ENCODE peak calls at places on chromosomes 16 and 17, in four cellular contexts. C, H, I and F are unnamed samples.
A peak's percentile ranks its signal among the peaks of the same experiment; 100 is the strongest.

GRCh38 chr16:1559446-1559975 is 26.0 kb downstream of the TMEM204 start:
- DNase-seq in I (no peak), C (no peak), H (no peak), F (no peak)

GRCh38 chr17:8124350-8125195 is 667 bp upstream of the HES7 start:
- DNase-seq in I (no peak), C (no peak), H (no peak), F (no peak)

GRCh38 chr17:74478369-74479100 is 12.1 kb downstream of the CD300A start:
- DNase-seq in I (no peak), C (no peak), H (no peak), F (no peak)

GRCh38 chr16:8631818-8632217 is 10.3 kb downstream of the METTL22 start:
- DNase-seq in C (no peak), I (no peak), H (no peak), F (no peak)

GRCh38 chr17:42387663-42388380 is 420 bp downstream of the STAT3 start:
- DNase-seq in I (peak; percentile 22), C (no peak), H (no peak), F (no peak)

GRCh38 chr17:17921192-17922082 is 50.8 kb downstream of the TOM1L2 start:
- DNase-seq in I (no peak), H (peak; percentile 81), C (peak; percentile 22), F (peak; percentile 63)

GRCh38 chr17:64020068-64020766 is at the start of gene ICAM2:
- DNase-seq in C (no peak), H (no peak), I (peak; percentile 86), F (no peak)

GRCh38 chr17:29569245-29569950 is 897 bp downstream of the TP53I13 start:
- DNase-seq in I (no peak), H (no peak), C (no peak), F (no peak)

GRCh38 chr17:4110152-4110551 is 32.7 kb downstream of the ZZEF1 start:
- DNase-seq in I (no peak), C (no peak), H (no peak), F (no peak)

GRCh38 chr17:77217136-77217535 is 76.4 kb downstream of the SEC14L1 start:
- DNase-seq in H (no peak), I (no peak), C (no peak), F (no peak)

GRCh38 chr16:70696368-70696767 is 10.5 kb upstream of the MTSS2 start:
- DNase-seq in C (no peak), H (no peak), I (no peak), F (no peak)

GRCh38 chr16:15452456-15452855 is 18.1 kb downstream of the BMERB1 start:
- DNase-seq in H (no peak), I (no peak), C (no peak), F (no peak)

GRCh38 chr17:29141484-29141835 is 38.7 kb downstream of the MYO18A start:
- DNase-seq in H (no peak), C (no peak), I (no peak), F (no peak)

GRCh38 chr16:67170168-67170947 is at the start of gene NOL3:
- DNase-seq in I (no peak), C (peak; percentile 91), H (peak; percentile 36), F (no peak)

GRCh38 chr17:40340880-40341807 is 23.4 kb downstream of the GJD3 start:
- DNase-seq in I (peak; percentile 80), H (no peak), C (peak; percentile 90), F (no peak)

GRCh38 chr17:81440511-81441244 is 45.4 kb downstream of the BAHCC1 start:
- DNase-seq in C (peak; percentile 47), H (no peak), I (no peak), F (no peak)

GRCh38 chr17:82103588-82104451 is 5.8 kb upstream of the FASN start:
- DNase-seq in H (no peak), I (no peak), C (no peak), F (no peak)

GRCh38 chr17:17416007-17416399 is 60.8 kb upstream of the MED9 start:
- DNase-seq in C (peak; percentile 82), H (no peak), I (no peak), F (no peak)

GRCh38 chr17:60314423-60314822 is 77.5 kb downstream of the USP32 start:
- DNase-seq in H (no peak), C (no peak), I (no peak), F (no peak)

GRCh38 chr16:13873835-13874438 is 46.0 kb upstream of the ERCC4 start:
- DNase-seq in C (peak; percentile 4), I (no peak), H (no peak), F (no peak)

GRCh38 chr16:30950516-30951073 is 1.7 kb downstream of the ORAI3 start:
- DNase-seq in C (no peak), H (no peak), I (no peak), F (no peak)

GRCh38 chr17:2925011-2925410 is 128.8 kb downstream of the RAP1GAP2 start:
- DNase-seq in I (no peak), C (no peak), H (no peak), F (no peak)

GRCh38 chr17:193841-194806 is 12.7 kb upstream of the DOC2B start:
- DNase-seq in C (no peak), H (no peak), I (no peak), F (no peak)

GRCh38 chr17:61065263-61065773 is 334.3 kb upstream of the TBX2 start:
- DNase-seq in C (peak; percentile 6), I (no peak), H (no peak), F (no peak)

GRCh38 chr17:50056961-50057330 is 1.0 kb downstream of the ITGA3 start:
- DNase-seq in C (no peak), H (no peak), I (no peak), F (no peak)

GRCh38 chr17:57372156-57372555 is 115.8 kb downstream of the MSI2 start:
- DNase-seq in C (peak; percentile 28), H (no peak), I (no peak), F (no peak)

GRCh38 chr17:1005361-1005946 is 8.5 kb downstream of the TIMM22 start:
- DNase-seq in C (no peak), H (no peak), I (no peak), F (no peak)